ENCODE peak calls at places on chromosomes 12 and 14, in eight cellular contexts. P is NCI-H82, R is T47D, E is astrocyte of the spinal cord, N is choroid plexus epithelial cell, J is IMR-90, Q is colonic mucosa, Z is HEK293T. O is an unnamed sample.

GRCh38 chr14:103630364-103631108 is 1.5 kb downstream of the KLC1 start:
- DNase-seq in P (no peak), R (no peak), E (peak; percentile 30), N (no peak), J (peak; percentile 31), Q (no peak), Z (no peak), O (no peak)

GRCh38 chr14:54642950-54643695 is 76.2 kb downstream of the SAMD4A start:
- DNase-seq in P (peak; percentile 18), R (peak; percentile 47), E (peak; percentile 59), N (peak; percentile 73), J (peak; percentile 46), Q (no peak), Z (no peak), O (no peak)

GRCh38 chr12:129844662-129845061 is 59.2 kb downstream of the TMEM132D start:
- DNase-seq in P (no peak), R (no peak), E (peak; percentile 84), N (peak; percentile 40), J (no peak), Q (no peak), Z (no peak), O (no peak)

GRCh38 chr12:100988278-100988625 is 193.7 kb downstream of the ANO4 start:
- DNase-seq in P (no peak), R (no peak), E (no peak), N (no peak), J (no peak), Q (no peak), Z (no peak), O (no peak)

GRCh38 chr12:56358836-56359532 is 923 bp downstream of the STAT2 start:
- DNase-seq in P (no peak), R (no peak), E (peak; percentile 83), N (peak; percentile 92), J (peak; percentile 87), Q (no peak), Z (no peak), O (no peak)

GRCh38 chr12:69330475-69331473 is 17.4 kb upstream of the LYZ start:
- DNase-seq in P (peak; percentile 68), R (no peak), E (peak; percentile 4), N (peak; percentile 18), J (peak; percentile 1), Q (peak; percentile 81), Z (peak; percentile 34), O (no peak)

GRCh38 chr14:38775986-38776385 is 327.0 kb downstream of the SEC23A start:
- DNase-seq in P (no peak), R (no peak), E (no peak), N (no peak), J (no peak), Q (no peak), Z (no peak), O (no peak)

GRCh38 chr12:56046027-56046780 is 4.5 kb downstream of the RPS26 start:
- DNase-seq in P (peak; percentile 49), R (no peak), E (no peak), N (no peak), J (no peak), Q (no peak), Z (no peak), O (no peak)

GRCh38 chr12:3882896-3883564 is 9.8 kb upstream of the PARP11 start:
- DNase-seq in P (peak; percentile 65), R (peak; percentile 12), E (peak; percentile 1), N (peak; percentile 50), J (peak; percentile 19), Q (no peak), Z (peak; percentile 43), O (peak; percentile 15)

GRCh38 chr14:61151276-61151675 is 129.9 kb downstream of the TMEM30B start:
- DNase-seq in P (no peak), R (no peak), E (no peak), N (no peak), J (peak; percentile 24), Q (no peak), Z (no peak), O (no peak)

GRCh38 chr12:14563051-14563450 is 4.6 kb downstream of the PLBD1 start:
- DNase-seq in P (no peak), R (no peak), E (no peak), N (no peak), J (no peak), Q (peak; percentile 46), Z (no peak), O (no peak)

GRCh38 chr12:48142818-48143674 is 14.3 kb downstream of the ASB8 start:
- DNase-seq in P (no peak), R (no peak), E (no peak), N (no peak), J (no peak), Q (no peak), Z (no peak), O (no peak)

GRCh38 chr14:93137864-93138263 is 22.1 kb upstream of the ITPK1 start:
- DNase-seq in P (peak; percentile 67), R (peak; percentile 75), E (no peak), N (peak; percentile 34), J (peak; percentile 12), Q (peak; percentile 86), Z (peak; percentile 41), O (no peak)

GRCh38 chr12:45458854-45459807 is 243.2 kb downstream of the ANO6 start:
- DNase-seq in P (no peak), R (no peak), E (peak; percentile 53), N (peak; percentile 36), J (peak; percentile 13), Q (no peak), Z (no peak), O (no peak)

GRCh38 chr12:75345531-75345930 is 11.1 kb downstream of the GLIPR1L1 start:
- DNase-seq in P (no peak), R (no peak), E (no peak), N (no peak), J (peak; percentile 28), Q (no peak), Z (no peak), O (no peak)

GRCh38 chr14:99684356-99684952 is 356 bp downstream of the CYP46A1 start:
- DNase-seq in P (peak; percentile 34), R (no peak), E (no peak), N (no peak), J (peak; percentile 8), Q (no peak), Z (no peak), O (no peak)

GRCh38 chr14:75094896-75095295 is 25.5 kb downstream of the ZC2HC1C start:
- DNase-seq in P (no peak), R (no peak), E (no peak), N (no peak), J (no peak), Q (no peak), Z (no peak), O (no peak)

GRCh38 chr12:3540387-3541320 is 49.7 kb downstream of the PRMT8 start:
- DNase-seq in P (no peak), R (no peak), E (no peak), N (no peak), J (no peak), Q (no peak), Z (no peak), O (no peak)

GRCh38 chr12:89995870-89996269 is 287.2 kb upstream of the ATP2B1 start:
- DNase-seq in P (no peak), R (no peak), E (no peak), N (no peak), J (peak; percentile 33), Q (no peak), Z (no peak), O (no peak)

GRCh38 chr12:46450279-46450748 is 77.7 kb upstream of the SLC38A2 start:
- DNase-seq in P (peak; percentile 12), R (peak; percentile 69), E (no peak), N (no peak), J (no peak), Q (peak; percentile 78), Z (no peak), O (no peak)

O was measured in 8988T.